ENCODE peak calls at places on chromosomes 6 and 20, in nine cellular contexts. H, K, L, G, M, X, P, T and I are unnamed samples.

GRCh38 chr6:153131037-153131981 is at the start of gene RGS17:
- DNase-seq in X (peak; percentile 60), L (peak; percentile 69), H (peak; percentile 83), P (no peak), G (no peak), M (no peak), K (peak; percentile 82), T (peak; percentile 75), I (peak; percentile 88)

GRCh38 chr6:24779416-24779815 is 4.7 kb downstream of the GMNN start:
- DNase-seq in G (no peak), K (no peak), H (no peak), T (no peak), L (no peak), X (no peak), P (no peak), M (no peak), I (peak; percentile 57)

GRCh38 chr20:62296724-62297448 is 5.9 kb upstream of the ADRM1 start:
- DNase-seq in G (no peak), M (no peak), P (no peak), K (no peak), L (peak; percentile 95), H (no peak), X (peak; percentile 47), T (no peak), I (no peak)

GRCh38 chr20:44688053-44688625 is 27.0 kb upstream of the CCN5 start:
- DNase-seq in H (no peak), L (no peak), M (no peak), G (no peak), K (no peak), T (no peak), P (no peak), X (no peak), I (no peak)

GRCh38 chr20:43993552-43993951 is 78.9 kb downstream of the TOX2 start:
- DNase-seq in K (no peak), G (no peak), M (no peak), X (no peak), P (no peak), T (no peak), H (no peak), L (no peak), I (no peak)

GRCh38 chr20:62678553-62678952 is 30.1 kb upstream of the NTSR1 start:
- DNase-seq in G (no peak), T (no peak), X (no peak), K (no peak), M (no peak), L (no peak), H (no peak), P (no peak), I (no peak)

GRCh38 chr6:159829515-159829914 is 29.4 kb downstream of the PNLDC1 start:
- DNase-seq in G (no peak), P (no peak), H (no peak), T (no peak), X (no peak), L (no peak), M (no peak), K (no peak), I (peak; percentile 52)

GRCh38 chr6:128519931-128520435 is 416 bp downstream of the PTPRK start:
- DNase-seq in G (no peak), H (peak; percentile 78), L (peak; percentile 72), X (peak; percentile 65), T (no peak), P (peak; percentile 29), M (peak; percentile 52), K (no peak), I (peak; percentile 19)

GRCh38 chr6:126339796-126340750 is at the start of gene CENPW:
- DNase-seq in X (peak; percentile 92), M (peak; percentile 93), K (peak; percentile 95), P (peak; percentile 78), T (peak; percentile 92), H (peak; percentile 86), G (peak; percentile 97), L (peak; percentile 90), I (peak; percentile 78)

DNA sequence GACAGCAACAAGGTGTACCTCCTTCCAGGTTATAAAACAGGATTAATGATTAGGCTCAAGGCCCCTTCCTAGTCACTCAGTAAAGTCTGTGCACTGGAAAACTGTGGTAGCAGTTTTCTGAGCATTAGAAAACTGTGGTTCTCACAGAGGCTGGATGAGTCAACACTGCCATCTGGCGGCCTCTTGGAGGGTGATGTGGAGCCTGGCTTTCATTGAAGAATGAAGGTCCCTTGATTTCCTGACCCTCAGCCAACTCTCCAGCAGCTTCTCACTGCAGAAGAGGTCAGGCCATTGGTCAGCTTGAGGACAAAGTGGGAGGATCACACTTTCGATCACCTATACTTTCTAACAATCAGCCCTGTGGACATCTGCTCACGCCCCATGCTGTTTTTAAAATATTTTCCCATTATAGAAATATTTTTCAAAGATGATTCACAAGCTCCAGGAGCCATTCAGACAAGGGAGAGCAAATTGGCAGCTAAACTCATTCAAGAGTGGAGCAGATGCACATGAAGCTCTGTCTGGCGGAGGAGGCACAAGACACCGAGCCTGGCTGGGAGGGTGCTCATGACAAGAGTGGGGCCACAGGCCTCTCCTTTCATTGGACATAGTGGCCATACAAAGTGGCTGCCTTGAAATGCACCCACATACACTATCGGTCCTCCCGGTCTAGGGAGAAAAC is 23.1 kb downstream of the PSMB1 start:
- DNase-seq in G (peak; percentile 87), M (peak; percentile 65), T (peak; percentile 82), K (peak; percentile 75), H (peak; percentile 80), P (peak; percentile 42), L (peak; percentile 81), X (peak; percentile 80), I (peak; percentile 60)
- TF ChIP-seq CTCF in G (peak; percentile 97), M (peak; percentile 72), T (peak; percentile 71), K (peak; percentile 90), H (peak; percentile 68), P (peak; percentile 73), L (peak; percentile 83), X (peak; percentile 79), I (peak; percentile 81)

DNA sequence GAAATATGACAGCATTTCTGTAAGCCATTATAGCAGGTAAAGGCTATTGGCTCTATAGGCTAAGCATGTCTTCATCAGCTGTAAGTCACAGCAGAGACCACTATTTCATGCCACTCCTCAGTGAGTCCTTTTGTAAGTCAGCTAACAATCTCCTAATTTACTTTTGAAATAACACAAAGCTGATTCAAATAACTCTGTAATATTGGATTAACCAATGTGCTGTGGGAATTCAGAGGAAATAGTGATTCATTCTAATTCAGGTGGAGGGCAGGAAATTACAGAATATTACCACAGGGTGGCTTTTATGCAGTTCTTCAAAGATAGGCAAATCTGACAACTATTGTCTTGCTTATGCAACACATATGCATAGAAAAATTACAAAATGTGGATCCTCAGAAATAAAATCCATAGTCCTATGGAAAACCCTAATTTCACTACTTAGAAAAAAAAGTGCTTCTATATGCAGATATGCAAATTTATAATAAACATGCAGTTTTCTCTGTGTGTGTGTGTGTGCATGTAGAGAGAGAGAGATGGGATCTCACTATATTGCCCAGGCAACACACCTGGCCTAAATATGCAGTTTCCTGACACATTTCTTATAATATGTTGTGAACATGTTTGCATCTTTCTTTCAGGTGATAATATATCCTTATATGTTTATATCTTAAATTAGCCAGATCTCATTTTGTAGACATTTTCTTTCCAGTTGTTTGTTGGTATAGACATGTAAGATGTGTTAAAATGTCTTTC is 4.8 kb upstream of the SMIM28 start:
- DNase-seq in X (no peak), T (no peak), M (no peak), P (no peak), K (no peak), G (no peak), L (no peak), H (no peak), I (no peak)
- TF ChIP-seq CTCF in X (no peak), T (no peak), M (peak; percentile 8), P (peak; percentile 23), K (peak; percentile 22), G (no peak), L (no peak), H (no peak), I (no peak)

GRCh38 chr20:38930242-38930569 is 4.0 kb downstream of the FAM83D start:
- DNase-seq in X (no peak), M (no peak), L (no peak), T (no peak), G (no peak), H (no peak), K (no peak), P (no peak), I (no peak)

GRCh38 chr20:38924718-38925117 is 1.5 kb upstream of the FAM83D start:
- DNase-seq in H (no peak), M (no peak), X (no peak), L (no peak), T (no peak), G (no peak), K (no peak), P (no peak), I (no peak)

GRCh38 chr20:38926934-38927616 is 858 bp downstream of the FAM83D start:
- DNase-seq in T (no peak), K (no peak), G (no peak), L (no peak), H (no peak), M (no peak), X (no peak), P (no peak), I (peak; percentile 30)

GRCh38 chr20:38927902-38928578 is 1.8 kb downstream of the FAM83D start:
- DNase-seq in G (peak; percentile 37), H (no peak), L (no peak), P (no peak), M (no peak), K (no peak), X (no peak), T (no peak), I (no peak)

DNA sequence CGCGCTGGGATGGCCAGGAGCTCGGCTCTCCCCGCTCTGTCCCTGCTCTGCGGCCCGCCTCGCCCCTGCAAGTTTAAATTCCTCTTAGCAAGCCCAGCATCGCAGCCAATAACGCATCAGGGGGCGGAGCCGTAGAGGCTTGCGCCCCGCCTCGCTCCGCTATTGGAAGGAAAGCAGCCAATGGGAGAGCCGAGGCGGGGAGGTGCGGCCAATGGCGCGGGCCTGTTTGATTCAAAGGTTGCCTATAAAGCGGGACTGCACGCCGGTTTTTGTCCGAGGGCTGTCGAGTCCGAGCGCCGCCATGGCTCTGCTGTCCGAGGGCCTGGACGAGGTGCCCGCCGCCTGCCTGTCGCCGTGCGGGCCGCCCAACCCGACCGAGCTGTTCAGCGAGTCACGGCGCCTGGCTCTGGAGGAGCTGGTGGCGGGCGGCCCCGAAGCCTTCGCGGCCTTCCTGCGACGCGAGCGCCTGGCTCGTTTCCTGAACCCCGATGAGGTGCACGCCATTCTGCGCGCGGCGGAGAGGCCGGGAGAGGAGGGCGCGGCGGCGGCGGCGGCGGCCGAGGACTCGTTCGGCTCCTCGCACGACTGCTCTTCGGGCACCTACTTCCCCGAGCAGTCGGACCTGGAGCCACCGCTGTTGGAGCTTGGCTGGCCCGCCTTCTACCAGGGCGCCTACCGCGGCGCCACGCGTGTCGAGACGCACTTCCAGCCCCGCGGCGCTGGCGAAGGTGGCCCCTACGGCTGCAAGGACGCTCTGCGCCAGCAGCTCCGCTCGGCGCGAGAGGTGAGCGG is at the start of gene FAM83D:
- DNase-seq in M (peak; percentile 90), T (peak; percentile 86), H (peak; percentile 97), G (peak; percentile 98), P (peak; percentile 83), K (peak; percentile 99), L (peak; percentile 90), X (peak; percentile 96), I (peak; percentile 100)
- TF ChIP-seq CTCF in M (peak; percentile 73), T (peak; percentile 57), H (no peak), G (no peak), P (peak; percentile 43), K (peak; percentile 21), L (peak; percentile 84), X (peak; percentile 10), I (no peak)

GRCh38 chr6:97923249-97923648 is 640.2 kb upstream of the MMS22L start:
- DNase-seq in L (no peak), X (no peak), H (no peak), P (no peak), M (no peak), G (no peak), T (no peak), K (no peak), I (no peak)

GRCh38 chr6:97919631-97920030 is 636.6 kb upstream of the MMS22L start:
- DNase-seq in K (no peak), M (no peak), G (no peak), X (no peak), T (no peak), L (no peak), P (no peak), H (no peak), I (no peak)

GRCh38 chr6:97925504-97925903 is 642.5 kb upstream of the MMS22L start:
- DNase-seq in T (no peak), H (no peak), X (no peak), L (no peak), K (no peak), P (no peak), G (no peak), M (no peak), I (no peak)
- TF ChIP-seq CTCF in T (no peak), H (no peak), X (no peak), L (no peak), K (peak; percentile 56), P (no peak), G (no peak), M (no peak), I (peak; percentile 10)